ENCODE peak calls at places on chromosomes 16 and 17, in four cellular contexts. T is colonic mucosa, K is neural progenitor cell, L is epithelial cell of esophagus. V is an unnamed sample.

GRCh38 chr17:82920150-82920549 is 80.3 kb upstream of the ZNF750 start:
- DNase-seq in K (no peak), T (no peak), L (no peak), V (no peak)

GRCh38 chr17:48110722-48111121 is 3.2 kb downstream of the SNX11 start:
- DNase-seq in K (no peak), L (no peak), T (no peak), V (no peak)

GRCh38 chr17:59893617-59894100 is 738 bp downstream of the RPS6KB1 start:
- DNase-seq in K (peak; percentile 67), T (peak; percentile 47), L (peak; percentile 28), V (no peak)

GRCh38 chr17:44599298-44600175 is 42.3 kb downstream of the FZD2 start:
- DNase-seq in K (peak; percentile 70), T (peak; percentile 55), L (peak; percentile 42), V (peak; percentile 100)

GRCh38 chr17:19883537-19884215 is 15.9 kb upstream of the ULK2 start:
- DNase-seq in L (no peak), K (no peak), T (no peak), V (no peak)

GRCh38 chr17:69516911-69517310 is 102.4 kb downstream of the MAP2K6 start:
- DNase-seq in T (no peak), L (no peak), K (no peak), V (no peak)

GRCh38 chr17:77189148-77189547 is 48.4 kb downstream of the SEC14L1 start:
- DNase-seq in K (no peak), L (no peak), T (no peak), V (no peak)

GRCh38 chr16:88469615-88470395 is 16.7 kb downstream of the ZFPM1 start:
- DNase-seq in K (no peak), T (no peak), L (no peak), V (no peak)

GRCh38 chr17:64130559-64131001 is 636 bp upstream of the ERN1 start:
- DNase-seq in K (no peak), T (peak; percentile 53), L (peak; percentile 63), V (no peak)

GRCh38 chr17:17494499-17495447 is 1.4 kb downstream of the RASD1 start:
- DNase-seq in L (peak; percentile 45), T (peak; percentile 40), K (peak; percentile 77), V (no peak)

GRCh38 chr16:79269211-79269863 is 331.2 kb downstream of the MAF start:
- DNase-seq in L (no peak), T (no peak), K (no peak), V (no peak)

GRCh38 chr17:27616414-27616813 is 14.6 kb upstream of the LGALS9 start:
- DNase-seq in K (no peak), L (no peak), T (no peak), V (no peak)

GRCh38 chr17:73401911-73402310 is 90.1 kb upstream of the CDC42EP4 start:
- DNase-seq in K (peak; percentile 28), T (no peak), L (no peak), V (no peak)

GRCh38 chr16:88649195-88649923 is 1.5 kb downstream of the CYBA start:
- DNase-seq in L (no peak), K (no peak), T (no peak), V (no peak)

GRCh38 chr17:53626286-53626685 is 196.4 kb upstream of the KIF2B start:
- DNase-seq in K (no peak), T (no peak), L (peak; percentile 60), V (peak; percentile 49)

GRCh38 chr17:76845524-76845923 is 22.7 kb upstream of the MGAT5B start:
- DNase-seq in K (no peak), L (no peak), T (no peak), V (no peak)

GRCh38 chr16:50210266-50211038 is 55.9 kb upstream of the ADCY7 start:
- DNase-seq in K (peak; percentile 87), T (peak; percentile 76), L (peak; percentile 79), V (peak; percentile 89)

GRCh38 chr16:11078812-11079459 is 134.6 kb downstream of the CLEC16A start:
- DNase-seq in K (no peak), T (peak; percentile 72), L (no peak), V (no peak)

GRCh38 chr16:2473425-2473926 is 1.5 kb upstream of the TBC1D24 start:
- DNase-seq in K (peak; percentile 38), L (no peak), T (no peak), V (no peak)

GRCh38 chr16:87762620-87763019 is 3.2 kb downstream of the KLHDC4 start:
- DNase-seq in T (peak; percentile 79), L (no peak), K (no peak), V (no peak)

GRCh38 chr16:23496826-23497542 is 13.3 kb downstream of the GGA2 start:
- DNase-seq in T (no peak), K (no peak), L (peak; percentile 79), V (no peak)

GRCh38 chr17:31674305-31674704 is 184.7 kb downstream of the COPRS start:
- DNase-seq in K (no peak), T (no peak), L (peak; percentile 58), V (no peak)

GRCh38 chr16:49513040-49513439 is 139.4 kb downstream of the C16orf78 start:
- DNase-seq in T (no peak), L (no peak), K (peak; percentile 53), V (no peak)

GRCh38 chr16:56163938-56164337 is 27.4 kb upstream of the GNAO1 start:
- DNase-seq in K (no peak), L (no peak), T (no peak), V (no peak)

GRCh38 chr17:32831223-32831622 is 45.7 kb downstream of the MYO1D start:
- DNase-seq in T (no peak), K (no peak), L (no peak), V (no peak)

GRCh38 chr16:11472410-11472809 is 114.3 kb downstream of the LITAF start:
- DNase-seq in L (no peak), K (no peak), T (no peak), V (no peak)

GRCh38 chr17:82611140-82612058 is 36.8 kb downstream of the WDR45B start:
- DNase-seq in T (no peak), K (no peak), L (peak; percentile 55), V (no peak)

GRCh38 chr17:57925361-57925990 is 29.7 kb downstream of the CUEDC1 start:
- DNase-seq in K (peak; percentile 47), T (no peak), L (no peak), V (no peak)

GRCh38 chr16:53404959-53405358 is 29.3 kb upstream of the RBL2 start:
- DNase-seq in L (no peak), K (no peak), T (no peak), V (no peak)
- TF ChIP-seq CTCF in L (peak; percentile 8), K (peak; percentile 7), T (no peak), V (no peak)

DNA sequence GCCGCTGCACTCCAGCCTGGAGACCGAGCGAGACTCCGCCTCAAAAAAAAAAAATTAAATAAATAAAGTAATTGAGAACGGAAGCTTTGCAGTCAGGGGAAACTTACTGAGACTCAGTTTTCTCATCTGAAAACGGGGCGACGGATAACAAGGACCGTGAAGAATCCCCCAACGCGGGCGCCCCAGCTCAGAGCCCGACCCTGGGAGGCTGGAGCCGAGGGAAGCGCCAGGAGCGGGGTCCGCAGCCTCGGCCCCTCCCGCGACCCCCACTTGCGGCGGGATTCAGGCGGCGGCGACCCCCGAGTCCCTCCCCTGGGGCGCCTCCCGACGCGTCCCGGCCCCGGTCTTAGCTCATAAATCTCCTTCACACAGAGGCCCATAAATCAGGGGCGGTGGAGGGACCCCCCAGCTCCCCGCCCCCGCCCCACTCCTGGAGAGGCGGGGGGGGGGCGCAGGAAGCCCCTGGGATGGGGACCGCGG is 10.3 kb upstream of the BHLHA9 start:
- DNase-seq in T (no peak), K (no peak), L (peak; percentile 16), V (no peak)
- H3K4me3 ChIP-seq in T (peak overlapping the region; percentile 49), K (peak overlapping the region; percentile 48), L (peak overlapping the region; percentile 42), V (peak overlapping the region; percentile 40)

GRCh38 chr17:63116228-63116627 is 150.2 kb downstream of the TANC2 start:
- DNase-seq in T (no peak), L (no peak), K (peak; percentile 59), V (no peak)

GRCh38 chr17:63116967-63117366 is 150.9 kb downstream of the TANC2 start:
- DNase-seq in K (peak; percentile 64), T (no peak), L (peak; percentile 90), V (peak; percentile 41)

GRCh38 chr17:63117431-63117830 is 151.4 kb downstream of the TANC2 start:
- DNase-seq in T (no peak), K (no peak), L (no peak), V (no peak)

GRCh38 chr17:63113167-63113566 is 147.1 kb downstream of the TANC2 start:
- DNase-seq in L (no peak), K (peak; percentile 31), T (no peak), V (no peak)
- TF ChIP-seq CTCF in L (no peak), K (peak; percentile 46), T (peak; percentile 32), V (no peak)

GRCh38 chr17:75271955-75272847 is 1.2 kb upstream of the MIF4GD start:
- DNase-seq in T (no peak), K (no peak), L (no peak), V (no peak)
- H3K4me3 ChIP-seq in T (peak overlapping the region; percentile 92), K (peak overlapping the region; percentile 98), L (peak overlapping the region; percentile 68), V (peak overlapping the region; percentile 71)

GRCh38 chr17:35769895-35770486 is 9.3 kb downstream of the C17orf50 start:
- DNase-seq in T (no peak), K (no peak), L (no peak), V (no peak)
- TF ChIP-seq CTCF in T (no peak), K (peak; percentile 30), L (no peak), V (peak; percentile 23)

GRCh38 chr17:66006654-66007053 is 185.3 kb downstream of the CEP112 start:
- DNase-seq in K (no peak), L (no peak), T (no peak), V (no peak)
- H3K4me3 ChIP-seq in K (no peak overlapping the region), L (no peak overlapping the region), T (no peak overlapping the region), V (no peak overlapping the region)

V was measured in retinal pigment epithelial cell.